ENCODE peak calls at places on chromosomes 2 and 18, in five cellular contexts. One of them, this sample, is unnamed.

GRCh38 chr2:5479265-5479928 is 212.8 kb upstream of the SOX11 start:
- DNase-seq in sigmoid colon: no peak
- DNase-seq in WTC11: no peak
- DNase-seq in RWPE2: no peak
- DNase-seq in endothelial cell: no peak
- DNase-seq in this sample: no peak

GRCh38 chr2:160290590-160290989 is 90.5 kb upstream of the ITGB6 start:
- DNase-seq in sigmoid colon: no peak
- DNase-seq in WTC11: no peak
- DNase-seq in RWPE2: no peak
- DNase-seq in endothelial cell: no peak
- DNase-seq in this sample: no peak

GRCh38 chr2:237124820-237125219 is 39.1 kb downstream of the COPS8 start:
- DNase-seq in sigmoid colon: no peak
- DNase-seq in WTC11: no peak
- DNase-seq in RWPE2: no peak
- DNase-seq in endothelial cell: no peak
- DNase-seq in this sample: no peak

GRCh38 chr2:71250945-71251344 is 24.0 kb upstream of the PAIP2B start:
- DNase-seq in sigmoid colon: no peak
- DNase-seq in WTC11: peak; percentile 18
- DNase-seq in RWPE2: no peak
- DNase-seq in endothelial cell: no peak
- DNase-seq in this sample: no peak

GRCh38 chr2:161416294-161416632 is at the start of gene TBR1:
- DNase-seq in sigmoid colon: no peak
- DNase-seq in WTC11: no peak
- DNase-seq in RWPE2: no peak
- DNase-seq in endothelial cell: no peak
- DNase-seq in this sample: no peak

GRCh38 chr2:62178741-62179271 is 17.1 kb upstream of the B3GNT2 start:
- DNase-seq in sigmoid colon: no peak
- DNase-seq in WTC11: no peak
- DNase-seq in RWPE2: no peak
- DNase-seq in endothelial cell: no peak
- DNase-seq in this sample: no peak

GRCh38 chr18:21538230-21538629 is 62.3 kb downstream of the ESCO1 start:
- DNase-seq in sigmoid colon: no peak
- DNase-seq in WTC11: no peak
- DNase-seq in RWPE2: no peak
- DNase-seq in endothelial cell: no peak
- DNase-seq in this sample: no peak

GRCh38 chr2:190119948-190120347 is 57.4 kb upstream of the MSTN start:
- DNase-seq in sigmoid colon: no peak
- DNase-seq in WTC11: peak; percentile 14
- DNase-seq in RWPE2: no peak
- DNase-seq in endothelial cell: no peak
- DNase-seq in this sample: no peak

GRCh38 chr2:230774348-230774951 is 61.8 kb downstream of the CAB39 start:
- DNase-seq in sigmoid colon: no peak
- DNase-seq in WTC11: no peak
- DNase-seq in RWPE2: no peak
- DNase-seq in endothelial cell: no peak
- DNase-seq in this sample: no peak

GRCh38 chr18:55633032-55633431 is 45.0 kb upstream of the TCF4 start:
- DNase-seq in sigmoid colon: no peak
- DNase-seq in WTC11: no peak
- DNase-seq in RWPE2: no peak
- DNase-seq in endothelial cell: no peak
- DNase-seq in this sample: no peak

GRCh38 chr18:48613589-48613988 is 74.8 kb downstream of the CTIF start:
- DNase-seq in sigmoid colon: peak; percentile 93
- DNase-seq in WTC11: no peak
- DNase-seq in RWPE2: no peak
- DNase-seq in endothelial cell: no peak
- DNase-seq in this sample: no peak

GRCh38 chr2:181268174-181268867 is 188.9 kb upstream of the ITGA4 start:
- DNase-seq in sigmoid colon: no peak
- DNase-seq in WTC11: no peak
- DNase-seq in RWPE2: no peak
- DNase-seq in endothelial cell: no peak
- DNase-seq in this sample: no peak

GRCh38 chr2:193679850-193680249 is 1485.1 kb upstream of the TMEFF2 start:
- DNase-seq in sigmoid colon: no peak
- DNase-seq in WTC11: no peak
- DNase-seq in RWPE2: no peak
- DNase-seq in endothelial cell: no peak
- DNase-seq in this sample: no peak

GRCh38 chr2:239348563-239349447 is 52.0 kb downstream of the HDAC4 start:
- DNase-seq in sigmoid colon: peak; percentile 95
- DNase-seq in WTC11: no peak
- DNase-seq in RWPE2: no peak
- DNase-seq in endothelial cell: no peak
- DNase-seq in this sample: no peak

GRCh38 chr2:174259981-174260380 is 11.6 kb upstream of the OLA1 start:
- DNase-seq in sigmoid colon: no peak
- DNase-seq in WTC11: no peak
- DNase-seq in RWPE2: no peak
- DNase-seq in endothelial cell: no peak
- DNase-seq in this sample: no peak

GRCh38 chr2:58571181-58571852 is 330.2 kb upstream of the FANCL start:
- DNase-seq in sigmoid colon: no peak
- DNase-seq in WTC11: peak; percentile 56
- DNase-seq in RWPE2: no peak
- DNase-seq in endothelial cell: peak; percentile 52
- DNase-seq in this sample: no peak

GRCh38 chr18:34729264-34729663 is 19.2 kb downstream of the DTNA start:
- DNase-seq in sigmoid colon: no peak
- DNase-seq in WTC11: peak; percentile 45
- DNase-seq in RWPE2: no peak
- DNase-seq in endothelial cell: peak; percentile 28
- DNase-seq in this sample: no peak

GRCh38 chr18:59311631-59312030 is 6.8 kb downstream of the CPLX4 start:
- DNase-seq in sigmoid colon: no peak
- DNase-seq in WTC11: no peak
- DNase-seq in RWPE2: no peak
- DNase-seq in endothelial cell: no peak
- DNase-seq in this sample: no peak

GRCh38 chr2:37526323-37526722 is 145.1 kb downstream of the CDC42EP3 start:
- DNase-seq in sigmoid colon: no peak
- DNase-seq in WTC11: no peak
- DNase-seq in RWPE2: no peak
- DNase-seq in endothelial cell: no peak
- DNase-seq in this sample: no peak

DNA sequence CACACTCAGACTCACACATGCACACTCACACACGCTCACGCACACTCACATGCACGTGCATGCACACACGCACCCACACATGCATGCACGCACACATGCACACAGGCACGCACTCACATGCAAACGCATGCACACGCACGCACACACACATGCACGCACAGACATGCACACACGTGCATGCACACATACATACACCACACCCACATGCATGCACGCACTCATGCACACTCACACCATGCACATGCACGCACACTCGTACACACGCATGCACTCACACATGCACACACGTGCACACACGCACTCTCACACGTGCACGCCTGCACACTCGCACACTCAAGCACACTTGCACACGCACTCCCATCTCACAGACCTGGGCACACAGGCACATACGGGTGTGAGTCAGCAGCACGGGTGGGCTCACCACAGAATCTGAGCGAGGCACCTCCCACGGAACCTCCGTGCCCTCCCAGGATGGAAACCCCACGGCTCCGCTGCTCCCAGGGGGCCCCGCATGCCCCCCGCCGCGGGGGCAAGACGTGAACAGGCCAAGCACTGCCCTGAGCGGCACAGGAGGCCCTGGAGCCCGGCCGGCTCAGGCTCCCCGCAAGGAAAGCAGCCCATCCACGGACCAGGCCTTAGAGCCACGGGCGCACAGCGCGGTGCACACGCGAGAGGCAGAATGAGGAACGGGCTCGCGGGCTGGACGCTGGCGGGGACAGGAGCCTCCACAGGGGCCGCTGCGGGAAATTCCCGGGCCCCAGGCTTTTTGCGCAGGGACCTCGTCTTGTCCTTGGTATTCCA is 8.4 kb upstream of the KCNG2 start:
- DNase-seq in sigmoid colon: peak; percentile 60
- DNase-seq in WTC11: no peak
- DNase-seq in RWPE2: peak; percentile 52
- DNase-seq in endothelial cell: no peak
- DNase-seq in this sample: peak; percentile 91
- TF ChIP-seq CTCF in sigmoid colon: no peak
- TF ChIP-seq CTCF in WTC11: no peak
- TF ChIP-seq CTCF in RWPE2: no peak
- TF ChIP-seq CTCF in endothelial cell: no peak
- TF ChIP-seq CTCF in this sample: no peak

GRCh38 chr2:211397764-211398163 is 841.4 kb downstream of the CPS1 start:
- DNase-seq in sigmoid colon: no peak
- DNase-seq in WTC11: no peak
- DNase-seq in RWPE2: no peak
- DNase-seq in endothelial cell: no peak
- DNase-seq in this sample: no peak
- TF ChIP-seq CTCF in sigmoid colon: no peak
- TF ChIP-seq CTCF in WTC11: no peak
- TF ChIP-seq CTCF in RWPE2: no peak
- TF ChIP-seq CTCF in endothelial cell: no peak
- TF ChIP-seq CTCF in this sample: no peak

GRCh38 chr2:195533771-195534642 is 123.0 kb upstream of the SLC39A10 start:
- DNase-seq in sigmoid colon: no peak
- DNase-seq in WTC11: no peak
- DNase-seq in RWPE2: no peak
- DNase-seq in endothelial cell: no peak
- DNase-seq in this sample: no peak
- TF ChIP-seq CTCF in sigmoid colon: no peak
- TF ChIP-seq CTCF in WTC11: no peak
- TF ChIP-seq CTCF in RWPE2: no peak
- TF ChIP-seq CTCF in endothelial cell: no peak
- TF ChIP-seq CTCF in this sample: peak; percentile 64

GRCh38 chr18:12765127-12765526 is 62.3 kb downstream of the PSMG2 start:
- DNase-seq in sigmoid colon: no peak
- DNase-seq in WTC11: no peak
- DNase-seq in RWPE2: peak; percentile 72
- DNase-seq in endothelial cell: no peak
- DNase-seq in this sample: no peak

GRCh38 chr18:12768622-12769021 is 65.8 kb downstream of the PSMG2 start:
- DNase-seq in sigmoid colon: no peak
- DNase-seq in WTC11: no peak
- DNase-seq in RWPE2: no peak
- DNase-seq in endothelial cell: no peak
- DNase-seq in this sample: no peak

GRCh38 chr18:12767580-12768155 is 64.8 kb downstream of the PSMG2 start:
- DNase-seq in sigmoid colon: no peak
- DNase-seq in WTC11: no peak
- DNase-seq in RWPE2: no peak
- DNase-seq in endothelial cell: no peak
- DNase-seq in this sample: no peak

GRCh38 chr18:12765586-12765985 is 62.7 kb downstream of the PSMG2 start:
- DNase-seq in sigmoid colon: no peak
- DNase-seq in WTC11: no peak
- DNase-seq in RWPE2: no peak
- DNase-seq in endothelial cell: no peak
- DNase-seq in this sample: no peak

DNA sequence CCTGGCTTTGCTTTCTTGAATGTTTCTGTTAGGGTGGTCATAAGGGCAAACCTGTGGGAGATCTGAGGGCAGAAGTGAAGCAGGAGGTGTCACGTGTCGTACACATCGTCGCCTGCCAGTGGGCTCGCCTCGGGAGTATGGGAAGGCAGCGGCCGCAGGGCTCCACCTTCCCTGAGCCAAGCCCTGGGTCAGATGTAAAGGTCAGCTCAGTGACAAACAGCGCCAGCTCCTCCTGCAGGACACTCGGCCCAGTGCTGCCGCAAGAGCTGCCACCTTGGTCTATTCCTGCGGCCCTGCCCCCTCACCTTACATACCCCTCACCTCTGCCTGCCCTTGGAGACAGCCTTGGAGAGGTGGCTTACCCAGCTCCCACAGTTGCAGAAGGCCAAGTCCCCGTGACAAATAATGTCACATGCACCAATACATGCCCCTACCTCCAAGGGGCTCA is 64.2 kb downstream of the PSMG2 start:
- DNase-seq in sigmoid colon: no peak
- DNase-seq in WTC11: peak; percentile 82
- DNase-seq in RWPE2: no peak
- DNase-seq in endothelial cell: peak; percentile 35
- DNase-seq in this sample: no peak
- TF ChIP-seq CTCF in sigmoid colon: no peak
- TF ChIP-seq CTCF in WTC11: no peak
- TF ChIP-seq CTCF in RWPE2: no peak
- TF ChIP-seq CTCF in endothelial cell: no peak
- TF ChIP-seq CTCF in this sample: peak; percentile 14

GRCh38 chr2:9768388-9768787 is 74.9 kb upstream of the TAF1B start:
- DNase-seq in sigmoid colon: no peak
- DNase-seq in WTC11: peak; percentile 78
- DNase-seq in RWPE2: no peak
- DNase-seq in endothelial cell: peak; percentile 67
- DNase-seq in this sample: no peak
- TF ChIP-seq CTCF in sigmoid colon: no peak
- TF ChIP-seq CTCF in WTC11: no peak
- TF ChIP-seq CTCF in RWPE2: no peak
- TF ChIP-seq CTCF in endothelial cell: peak; percentile 23
- TF ChIP-seq CTCF in this sample: peak; percentile 53

GRCh38 chr2:194765723-194766122 is 891.3 kb upstream of the SLC39A10 start:
- DNase-seq in sigmoid colon: no peak
- DNase-seq in WTC11: no peak
- DNase-seq in RWPE2: no peak
- DNase-seq in endothelial cell: no peak
- DNase-seq in this sample: no peak

DNA sequence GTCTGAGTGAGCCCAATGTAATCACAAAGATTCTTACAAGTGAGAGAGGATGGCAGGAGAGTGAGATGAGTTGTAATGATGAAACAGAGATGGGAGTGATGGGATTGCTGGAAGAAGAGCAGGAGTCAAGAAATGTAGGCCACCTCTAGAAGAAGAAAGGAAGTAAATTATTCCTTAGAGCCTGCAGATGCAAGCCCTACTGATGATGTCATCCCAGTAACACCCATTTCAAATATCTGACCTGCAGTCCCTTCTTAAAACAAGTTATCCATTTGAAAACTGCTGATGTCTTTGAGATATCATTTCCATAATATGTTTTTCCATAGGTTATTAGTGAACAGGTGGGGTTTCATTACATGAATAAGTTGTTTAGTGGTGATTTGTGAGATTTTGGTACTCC is 888.0 kb upstream of the SLC39A10 start:
- DNase-seq in sigmoid colon: no peak
- DNase-seq in WTC11: no peak
- DNase-seq in RWPE2: no peak
- DNase-seq in endothelial cell: no peak
- DNase-seq in this sample: no peak
- TF ChIP-seq CTCF in sigmoid colon: no peak
- TF ChIP-seq CTCF in WTC11: no peak
- TF ChIP-seq CTCF in RWPE2: no peak
- TF ChIP-seq CTCF in endothelial cell: no peak
- TF ChIP-seq CTCF in this sample: no peak

GRCh38 chr2:156342252-156343095 is 10.0 kb upstream of the NR4A2 start:
- DNase-seq in sigmoid colon: peak; percentile 99
- DNase-seq in WTC11: peak; percentile 81
- DNase-seq in RWPE2: peak; percentile 88
- DNase-seq in endothelial cell: peak; percentile 91
- DNase-seq in this sample: no peak
- TF ChIP-seq CTCF in sigmoid colon: no peak
- TF ChIP-seq CTCF in WTC11: no peak
- TF ChIP-seq CTCF in RWPE2: no peak
- TF ChIP-seq CTCF in endothelial cell: no peak
- TF ChIP-seq CTCF in this sample: no peak

This sample was measured in chondrocyte.